ENCODE peak calls at places on chromosomes 4 and X, in five cellular contexts. One of them, this sample, is unnamed.

GRCh38 chr4:14520171-14520570 is 482.1 kb upstream of the CPEB2 start:
- DNase-seq in skeletal muscle cell: no peak
- DNase-seq in body of pancreas: no peak
- DNase-seq in heart left ventricle: no peak
- DNase-seq in naive B cell: no peak
- DNase-seq in this sample: no peak

GRCh38 chr4:8888856-8889255 is 17.2 kb upstream of the HMX1 start:
- DNase-seq in skeletal muscle cell: no peak
- DNase-seq in body of pancreas: no peak
- DNase-seq in heart left ventricle: no peak
- DNase-seq in naive B cell: no peak
- DNase-seq in this sample: no peak

GRCh38 chr4:44256414-44256813 is 192.2 kb downstream of the KCTD8 start:
- DNase-seq in skeletal muscle cell: no peak
- DNase-seq in body of pancreas: no peak
- DNase-seq in heart left ventricle: no peak
- DNase-seq in naive B cell: no peak
- DNase-seq in this sample: no peak

GRCh38 chr4:4820264-4820663 is 39.2 kb upstream of the MSX1 start:
- DNase-seq in skeletal muscle cell: no peak
- DNase-seq in body of pancreas: no peak
- DNase-seq in heart left ventricle: no peak
- DNase-seq in naive B cell: no peak
- DNase-seq in this sample: no peak

GRCh38 chrX:135112096-135112729 is 8.1 kb downstream of the ETDB start:
- DNase-seq in skeletal muscle cell: no peak
- DNase-seq in body of pancreas: peak; percentile 53
- DNase-seq in heart left ventricle: no peak
- DNase-seq in naive B cell: peak; percentile 37
- DNase-seq in this sample: no peak

GRCh38 chrX:107902721-107903120 is 77.1 kb downstream of the MID2 start:
- DNase-seq in skeletal muscle cell: no peak
- DNase-seq in body of pancreas: no peak
- DNase-seq in heart left ventricle: no peak
- DNase-seq in naive B cell: no peak
- DNase-seq in this sample: no peak

GRCh38 chr4:152223600-152223999 is 312.3 kb downstream of the FBXW7 start:
- DNase-seq in skeletal muscle cell: no peak
- DNase-seq in body of pancreas: no peak
- DNase-seq in heart left ventricle: no peak
- DNase-seq in naive B cell: no peak
- DNase-seq in this sample: no peak

GRCh38 chr4:82561745-82562552 is at the start of gene TMEM150C:
- DNase-seq in skeletal muscle cell: no peak
- DNase-seq in body of pancreas: peak; percentile 23
- DNase-seq in heart left ventricle: peak; percentile 70
- DNase-seq in naive B cell: peak; percentile 4
- DNase-seq in this sample: peak; percentile 43

GRCh38 chr4:135365065-135365464 is 1163.5 kb upstream of the PABPC4L start:
- DNase-seq in skeletal muscle cell: no peak
- DNase-seq in body of pancreas: no peak
- DNase-seq in heart left ventricle: no peak
- DNase-seq in naive B cell: no peak
- DNase-seq in this sample: no peak

GRCh38 chr4:89247951-89248350 is 59.6 kb downstream of the GPRIN3 start:
- DNase-seq in skeletal muscle cell: no peak
- DNase-seq in body of pancreas: peak; percentile 61
- DNase-seq in heart left ventricle: no peak
- DNase-seq in naive B cell: no peak
- DNase-seq in this sample: no peak

GRCh38 chr4:167196386-167196785 is 37.9 kb downstream of the SPOCK3 start:
- DNase-seq in skeletal muscle cell: no peak
- DNase-seq in body of pancreas: no peak
- DNase-seq in heart left ventricle: no peak
- DNase-seq in naive B cell: no peak
- DNase-seq in this sample: no peak

GRCh38 chr4:147076179-147076578 is 130.5 kb upstream of the TTC29 start:
- DNase-seq in skeletal muscle cell: no peak
- DNase-seq in body of pancreas: no peak
- DNase-seq in heart left ventricle: no peak
- DNase-seq in naive B cell: no peak
- DNase-seq in this sample: no peak

GRCh38 chrX:113157496-113157895 is 316.9 kb upstream of the AMOT start:
- DNase-seq in skeletal muscle cell: no peak
- DNase-seq in body of pancreas: no peak
- DNase-seq in heart left ventricle: no peak
- DNase-seq in naive B cell: no peak
- DNase-seq in this sample: no peak

GRCh38 chrX:115894087-115894486 is 276.5 kb upstream of the AGTR2 start:
- DNase-seq in skeletal muscle cell: no peak
- DNase-seq in body of pancreas: peak; percentile 43
- DNase-seq in heart left ventricle: no peak
- DNase-seq in naive B cell: no peak
- DNase-seq in this sample: no peak

GRCh38 chrX:112513154-112513553 is 166.6 kb downstream of the LHFPL1 start:
- DNase-seq in skeletal muscle cell: peak; percentile 0
- DNase-seq in body of pancreas: no peak
- DNase-seq in heart left ventricle: no peak
- DNase-seq in naive B cell: no peak
- DNase-seq in this sample: no peak

GRCh38 chrX:2387614-2388239 is 113.0 kb downstream of the DHRSX start:
- DNase-seq in skeletal muscle cell: no peak
- DNase-seq in body of pancreas: peak; percentile 36
- DNase-seq in heart left ventricle: no peak
- DNase-seq in naive B cell: no peak
- DNase-seq in this sample: no peak

GRCh38 chrX:136250191-136251041 is 784 bp downstream of the MAP7D3 start:
- DNase-seq in skeletal muscle cell: no peak
- DNase-seq in body of pancreas: no peak
- DNase-seq in heart left ventricle: no peak
- DNase-seq in naive B cell: no peak
- DNase-seq in this sample: no peak